ENCODE peak calls at places on chromosomes 16 and 17, in seven cellular contexts. G is cardiac muscle cell; V is CD8-positive, alpha-beta T cell; P is psoas muscle; H is HepG2; J is heart left ventricle; Z is suprapubic skin. A is an unnamed sample. For H3K36me3, the result is how much of the 10 kb centered on the place peaks cover.

GRCh38 chr16:50209548-50210265 is 56.6 kb downstream of the TENT4B start:
- DNase-seq in G (peak), V (no peak), P (no peak), H (no peak), J (no peak), Z (no peak), A (no peak)

GRCh38 chr17:8753976-8754440 is 4.3 kb downstream of the SPDYE4 start:
- DNase-seq in G (no peak), V (no peak), P (no peak), H (peak), J (no peak), Z (no peak), A (no peak)

GRCh38 chr17:67289174-67289876 is 44.3 kb upstream of the HELZ start:
- DNase-seq in G (no peak), V (no peak), P (peak), H (no peak), J (peak), Z (peak), A (no peak)

GRCh38 chr17:14068542-14069250 is 608 bp upstream of the COX10 start:
- DNase-seq in G (no peak), V (no peak), P (no peak), H (no peak), J (no peak), Z (no peak), A (no peak)

GRCh38 chr17:58693208-58693607 is 806 bp downstream of the RAD51C start:
- DNase-seq in G (no peak), V (no peak), P (no peak), H (no peak), J (no peak), Z (no peak), A (no peak)

GRCh38 chr17:63652106-63652505 is 29.9 kb downstream of the MAP3K3 start:
- DNase-seq in G (no peak), V (no peak), P (no peak), H (no peak), J (no peak), Z (no peak), A (no peak)

GRCh38 chr16:66376577-66377326 is 10.3 kb downstream of the CDH5 start:
- DNase-seq in G (no peak), V (no peak), P (no peak), H (no peak), J (no peak), Z (no peak), A (no peak)

GRCh38 chr17:21353326-21354010 is 22.7 kb upstream of the KCNJ12 start:
- DNase-seq in G (no peak), V (no peak), P (peak), H (no peak), J (no peak), Z (no peak), A (no peak)

GRCh38 chr16:89801800-89802199 is 14.6 kb downstream of the FANCA start:
- DNase-seq in G (no peak), V (no peak), P (no peak), H (no peak), J (no peak), Z (no peak), A (no peak)

GRCh38 chr16:55056585-55057520 is 126.2 kb downstream of the IRX5 start:
- DNase-seq in G (peak), V (no peak), P (no peak), H (no peak), J (no peak), Z (no peak), A (no peak)

GRCh38 chr17:83203073-83203471 is 123.7 kb downstream of the METRNL start:
- DNase-seq in G (no peak), V (peak), P (peak), H (peak), J (peak), Z (peak), A (peak)

GRCh38 chr17:46157443-46158107 is 35.7 kb downstream of the KANSL1 start:
- DNase-seq in G (no peak), V (no peak), P (no peak), H (no peak), J (no peak), Z (no peak), A (no peak)

GRCh38 chr17:77167472-77168306 is 26.9 kb downstream of the SEC14L1 start:
- DNase-seq in G (no peak), V (no peak), P (no peak), H (no peak), J (no peak), Z (no peak), A (no peak)

GRCh38 chr17:34542700-34543336 is 36.6 kb upstream of the TMEM132E start:
- DNase-seq in G (peak), V (peak), P (no peak), H (no peak), J (no peak), Z (no peak), A (peak)

GRCh38 chr16:89105599-89106151 is 12.0 kb downstream of the ACSF3 start:
- DNase-seq in G (no peak), V (no peak), P (peak), H (no peak), J (no peak), Z (no peak), A (no peak)

GRCh38 chr17:7130626-7131467 is 16.2 kb upstream of the ASGR2 start:
- DNase-seq in G (no peak), V (no peak), P (no peak), H (no peak), J (no peak), Z (no peak), A (no peak)

GRCh38 chr16:74650966-74651567 is 15.6 kb downstream of the RFWD3 start:
- DNase-seq in G (peak), V (no peak), P (no peak), H (peak), J (no peak), Z (no peak), A (no peak)

GRCh38 chr17:22507823-22508222 is 815.5 kb downstream of the KCNJ18 start:
- DNase-seq in G (no peak), V (no peak), P (no peak), H (peak), J (no peak), Z (no peak), A (no peak)

GRCh38 chr17:65557349-65558310 is 3.8 kb downstream of the AXIN2 start:
- DNase-seq in G (no peak), V (peak), P (no peak), H (peak), J (no peak), Z (no peak), A (no peak)

GRCh38 chr17:21368545-21369246 is 7.5 kb upstream of the KCNJ12 start:
- DNase-seq in G (no peak), V (no peak), P (no peak), H (no peak), J (no peak), Z (no peak), A (no peak)

GRCh38 chr16:5502944-5503343 is 405.3 kb upstream of the EEF2KMT start:
- DNase-seq in G (no peak), V (no peak), P (no peak), H (no peak), J (no peak), Z (no peak), A (no peak)

GRCh38 chr17:64698725-64699124 is 36.6 kb upstream of the SMURF2 start:
- DNase-seq in G (no peak), V (no peak), P (no peak), H (no peak), J (no peak), Z (no peak), A (no peak)

GRCh38 chr17:61996916-61997605 is 68.0 kb downstream of the MED13 start:
- DNase-seq in G (no peak), V (no peak), P (no peak), H (no peak), J (no peak), Z (no peak), A (no peak)

GRCh38 chr17:30391534-30391933 is 12.8 kb downstream of the CPD start:
- DNase-seq in G (no peak), V (no peak), P (no peak), H (no peak), J (no peak), Z (no peak), A (no peak)

GRCh38 chr16:66882702-66883101 is 2.4 kb downstream of the PDP2 start:
- DNase-seq in G (no peak), V (no peak), P (no peak), H (no peak), J (no peak), Z (no peak), A (no peak)

GRCh38 chr16:4505356-4506153 is 29.4 kb downstream of the HMOX2 start:
- DNase-seq in G (no peak), V (peak), P (no peak), H (no peak), J (no peak), Z (no peak), A (peak)

GRCh38 chr16:8962393-8963009 is 1.2 kb downstream of the USP7 start:
- DNase-seq in G (peak), V (peak), P (peak), H (no peak), J (no peak), Z (no peak), A (peak)

GRCh38 chr17:47650525-47651522 is 1.1 kb downstream of the KPNB1 start:
- DNase-seq in G (peak), V (peak), P (peak), H (peak), J (peak), Z (peak), A (peak)

GRCh38 chr16:67718668-67719047 is 458 bp downstream of the GFOD2 start:
- DNase-seq in G (no peak), V (peak), P (no peak), H (no peak), J (no peak), Z (no peak), A (no peak)

GRCh38 chr17:4980644-4981216 is 6.7 kb downstream of the CAMTA2 start:
- DNase-seq in G (peak), V (peak), P (no peak), H (peak), J (no peak), Z (no peak), A (no peak)

GRCh38 chr16:79434097-79434496 is 166.4 kb downstream of the MAF start:
- DNase-seq in G (no peak), V (no peak), P (no peak), H (no peak), J (no peak), Z (no peak), A (no peak)

GRCh38 chr17:64250211-64250835 is 12.7 kb downstream of the TEX2 start:
- DNase-seq in G (no peak), V (no peak), P (no peak), H (no peak), J (no peak), Z (no peak), A (no peak)

GRCh38 chr16:26645629-26646028 is 421.1 kb upstream of the C16orf82 start:
- DNase-seq in G (peak), V (peak), P (no peak), H (no peak), J (no peak), Z (no peak), A (peak)

GRCh38 chr17:50817142-50817751 is 18.1 kb upstream of the WFIKKN2 start:
- DNase-seq in G (peak), V (peak), P (peak), H (no peak), J (peak), Z (no peak), A (peak)

GRCh38 chr17:15498107-15498506 is 30.7 kb upstream of the CDRT4 start:
- DNase-seq in G (no peak), V (no peak), P (no peak), H (no peak), J (no peak), Z (no peak), A (no peak)

GRCh38 chr17:42917236-42917603 is 16.6 kb downstream of the G6PC1 start:
- DNase-seq in G (no peak), V (no peak), P (no peak), H (no peak), J (no peak), Z (no peak), A (no peak)

GRCh38 chr17:68603027-68603426 is 1.9 kb upstream of the FAM20A start:
- DNase-seq in G (no peak), V (no peak), P (peak), H (no peak), J (peak), Z (no peak), A (peak)

GRCh38 chr17:75683467-75684041 is 16.4 kb downstream of the SAP30BP start:
- DNase-seq in G (no peak), V (no peak), P (no peak), H (peak), J (no peak), Z (no peak), A (no peak)

DNA sequence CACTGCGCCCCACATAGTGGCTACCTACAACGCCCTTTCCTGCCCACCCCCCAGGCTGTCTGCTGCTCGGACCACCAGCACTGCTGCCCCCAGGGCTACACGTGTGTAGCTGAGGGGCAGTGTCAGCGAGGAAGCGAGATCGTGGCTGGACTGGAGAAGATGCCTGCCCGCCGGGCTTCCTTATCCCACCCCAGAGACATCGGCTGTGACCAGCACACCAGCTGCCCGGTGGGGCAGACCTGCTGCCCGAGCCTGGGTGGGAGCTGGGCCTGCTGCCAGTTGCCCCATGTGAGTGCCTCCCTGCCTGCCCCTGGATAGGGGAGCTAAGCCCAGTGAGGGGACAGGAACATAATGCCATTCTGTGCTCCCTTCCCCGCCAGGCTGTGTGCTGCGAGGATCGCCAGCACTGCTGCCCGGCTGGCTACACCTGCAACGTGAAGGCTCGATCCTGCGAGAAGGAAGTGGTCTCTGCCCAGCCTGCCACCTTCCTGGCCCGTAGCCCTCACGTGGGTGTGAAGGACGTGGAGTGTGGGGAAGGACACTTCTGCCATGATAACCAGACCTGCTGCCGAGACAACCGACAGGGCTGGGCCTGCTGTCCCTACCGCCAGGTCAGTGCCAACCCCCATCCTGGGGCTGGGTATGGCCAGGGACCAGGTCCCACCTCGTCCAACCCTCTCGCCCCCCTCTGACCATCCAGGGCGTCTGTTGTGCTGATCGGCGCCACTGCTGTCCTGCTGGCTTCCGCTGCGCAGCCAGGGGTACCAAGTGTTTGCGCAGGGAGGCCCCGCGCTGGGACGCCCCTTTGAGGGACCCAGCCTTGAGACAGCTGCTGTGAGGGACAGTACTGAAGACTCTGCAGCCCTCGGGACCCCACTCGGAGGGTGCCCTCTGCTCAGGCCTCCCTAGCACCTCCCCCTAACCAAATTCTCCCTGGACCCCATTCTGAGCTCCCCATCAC is 7.1 kb downstream of the GRN start:
- DNase-seq in G (no peak), V (no peak), P (no peak), H (no peak), J (no peak), Z (peak), A (no peak)
- H3K36me3 ChIP-seq in G (under half), V (under half), P (under half), H (under half), J (under half), Z (under half), A (under half)

DNA sequence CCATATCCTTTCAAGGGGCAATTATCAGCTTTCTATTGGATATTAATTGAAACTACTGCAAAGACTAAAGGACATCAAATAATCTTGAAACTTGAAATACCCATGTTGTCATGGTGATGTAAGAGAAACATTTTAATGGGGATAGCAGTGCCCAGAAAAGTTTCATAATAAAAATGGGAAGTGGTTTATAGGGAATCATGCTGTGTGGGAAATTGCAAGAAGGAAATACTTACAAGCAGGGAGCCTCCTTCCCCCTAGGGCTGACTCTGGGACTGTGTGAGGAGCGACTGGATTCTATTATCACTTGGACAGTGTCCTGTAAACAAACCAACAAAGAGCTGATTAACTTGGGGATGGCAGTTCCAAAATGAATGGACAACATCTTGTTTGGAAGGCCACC is 1393.1 kb upstream of the GOT2 start:
- DNase-seq in G (no peak), V (no peak), P (no peak), H (no peak), J (no peak), Z (no peak), A (no peak)
- TF ChIP-seq CTCF in G (no peak), V (no peak), P (no peak), H (no peak), J (no peak), Z (no peak), A (no peak)

GRCh38 chr17:3005696-3006095 is 57.7 kb downstream of the OR1D5 start:
- DNase-seq in G (no peak), V (no peak), P (no peak), H (no peak), J (no peak), Z (no peak), A (no peak)
- H3K36me3 ChIP-seq in G (under half), V (under half), P (under half), H (under half), J (under half), Z (under half), A (under half)

GRCh38 chr16:29011112-29011511 is 26.3 kb downstream of the LAT start:
- DNase-seq in G (no peak), V (no peak), P (no peak), H (no peak), J (no peak), Z (no peak), A (no peak)
- TF ChIP-seq CTCF in G (no peak), V (no peak), P (no peak), H (peak), J (no peak), Z (no peak), A (no peak)

DNA sequence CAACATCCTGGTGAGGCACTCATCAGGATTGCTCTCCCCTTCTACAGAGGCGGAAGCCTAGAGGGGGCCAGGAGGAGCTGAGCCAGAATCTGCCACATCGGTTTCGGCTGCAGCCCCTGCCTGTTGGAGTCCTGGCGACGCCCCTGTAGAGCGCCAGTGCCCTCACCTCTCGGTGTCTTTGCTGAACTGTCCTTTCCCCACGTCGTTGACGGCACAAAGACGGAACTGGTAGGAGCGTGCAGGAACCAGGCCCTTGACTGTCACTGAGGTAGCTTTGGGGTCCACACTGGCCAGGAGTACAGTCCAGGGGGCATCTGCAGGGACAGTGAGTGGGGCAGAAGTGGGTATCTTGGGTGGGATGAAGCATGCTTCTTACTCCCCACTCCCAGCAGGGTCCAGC is 110.3 kb upstream of the CDC42EP4 start:
- DNase-seq in G (no peak), V (no peak), P (no peak), H (no peak), J (no peak), Z (no peak), A (no peak)
- H3K36me3 ChIP-seq in G (under half), V (under half), P (under half), H (under half), J (under half), Z (under half), A (under half)

GRCh38 chr16:85392756-85393673 is 220.1 kb upstream of the GSE1 start:
- DNase-seq in G (no peak), V (no peak), P (peak), H (no peak), J (peak), Z (peak), A (peak)

GRCh38 chr16:85394511-85395206 is 218.5 kb upstream of the GSE1 start:
- DNase-seq in G (no peak), V (no peak), P (peak), H (no peak), J (peak), Z (no peak), A (peak)

GRCh38 chr16:85391769-85392583 is 221.1 kb upstream of the GSE1 start:
- DNase-seq in G (no peak), V (no peak), P (peak), H (no peak), J (peak), Z (no peak), A (no peak)

GRCh38 chr16:85395207-85395912 is 217.8 kb upstream of the GSE1 start:
- DNase-seq in G (peak), V (no peak), P (peak), H (peak), J (peak), Z (no peak), A (peak)

DNA sequence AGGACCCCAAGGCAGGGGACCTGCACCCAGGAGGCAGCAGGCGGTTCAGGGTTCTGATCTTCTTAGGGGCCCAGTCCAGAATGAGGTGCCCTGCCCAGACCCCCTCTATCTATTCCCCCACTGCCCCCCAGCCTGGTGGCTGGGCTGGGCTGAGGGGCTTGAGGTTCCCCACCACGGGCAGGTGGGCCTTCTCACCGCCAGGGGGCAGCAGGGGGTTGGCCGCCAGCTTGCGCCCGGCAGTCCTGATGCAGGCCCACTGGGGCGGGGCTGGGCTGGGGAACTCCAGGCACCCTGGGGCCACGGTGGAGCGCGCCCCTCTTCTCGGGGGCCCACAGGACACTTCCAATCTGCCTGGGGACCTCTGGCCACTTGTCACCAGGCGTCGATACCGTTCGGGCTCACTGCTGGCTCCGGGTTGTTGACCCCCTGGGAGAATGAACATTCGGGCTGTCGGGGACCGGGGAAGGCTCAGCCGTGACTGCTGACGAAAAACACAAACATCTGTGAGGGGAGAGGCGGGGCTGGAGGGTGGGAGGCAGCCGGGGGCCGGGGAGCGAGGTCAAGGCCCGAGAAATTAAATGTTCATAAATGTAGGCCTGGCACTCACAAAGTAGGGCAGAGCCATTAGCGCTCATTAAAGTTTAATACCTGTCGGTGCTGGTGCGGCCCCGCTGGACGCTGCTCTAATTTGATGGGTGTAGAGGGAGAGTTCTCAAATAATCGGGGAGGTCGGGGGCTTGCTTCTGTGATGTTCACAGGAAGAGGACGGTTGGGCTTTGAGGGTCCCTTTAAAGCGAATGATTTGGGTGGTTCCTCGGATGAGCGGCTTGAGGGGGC is 219.2 kb upstream of the GSE1 start:
- DNase-seq in G (peak), V (peak), P (peak), H (no peak), J (peak), Z (no peak), A (peak)
- TF ChIP-seq CTCF in G (peak), V (peak), P (peak), H (peak), J (peak), Z (peak), A (peak)

GRCh38 chr16:2058901-2059300 is 11.1 kb downstream of the TSC2 start:
- DNase-seq in G (no peak), V (no peak), P (no peak), H (no peak), J (no peak), Z (no peak), A (peak)
- H3K36me3 ChIP-seq in G (under half), V (under half), P (half or more), H (under half), J (half or more), Z (half or more), A (half or more)

GRCh38 chr16:47581114-47581513 is 120.0 kb downstream of the PHKB start:
- DNase-seq in G (no peak), V (no peak), P (no peak), H (peak), J (no peak), Z (no peak), A (no peak)
- TF ChIP-seq CTCF in G (no peak), V (no peak), P (no peak), H (peak), J (no peak), Z (no peak), A (no peak)

A was measured in upper lobe of left lung.